ENCODE peak calls at places on chromosomes 4 and X, in six cellular contexts. F is retina; D is stimulated activated CD4-positive, alpha-beta T cell treated with anti-CD3 and anti-CD28 coated beads, Interleukin-4, amount 100 ng/mL, for 4 hours; B is T-helper 1 cell; W is stimulated activated CD8-positive, alpha-beta memory T cell treated with anti-CD3 and anti-CD28 coated beads, Interleukin-15, amount 100 ng/mL, for 24 hours; E is amygdala. J is an unnamed sample.

GRCh38 chr4:76307670-76308014 is 1.1 kb downstream of the STBD1 start:
- DNase-seq in F (no peak), D (no peak), B (no peak), W (no peak), E (no peak), J (no peak)

GRCh38 chr4:37793562-37793961 is 32.9 kb upstream of the PGM2 start:
- DNase-seq in F (no peak), D (no peak), B (no peak), W (no peak), E (no peak), J (no peak)

GRCh38 chr4:125368684-125369083 is 53.9 kb downstream of the FAT4 start:
- DNase-seq in F (no peak), D (no peak), B (no peak), W (no peak), E (no peak), J (no peak)

GRCh38 chr4:147984065-147984777 is 252.3 kb downstream of the ARHGAP10 start:
- DNase-seq in F (peak; percentile 40), D (no peak), B (no peak), W (no peak), E (peak; percentile 9), J (no peak)

GRCh38 chrX:40176256-40176978 is 78.7 kb upstream of the BCOR start:
- DNase-seq in F (peak; percentile 72), D (peak; percentile 77), B (peak; percentile 78), W (no peak), E (no peak), J (peak; percentile 76)

GRCh38 chr4:82569076-82569475 is 7.3 kb upstream of the TMEM150C start:
- DNase-seq in F (no peak), D (no peak), B (no peak), W (no peak), E (no peak), J (no peak)

GRCh38 chr4:96753216-96753615 is 913.3 kb downstream of the PDHA2 start:
- DNase-seq in F (no peak), D (no peak), B (no peak), W (no peak), E (no peak), J (no peak)

GRCh38 chrX:122626871-122627270 is 557.2 kb upstream of the GRIA3 start:
- DNase-seq in F (no peak), D (no peak), B (no peak), W (no peak), E (no peak), J (no peak)

GRCh38 chrX:15674514-15674898 is 9.9 kb upstream of the CLTRN start:
- DNase-seq in F (no peak), D (peak; percentile 65), B (peak; percentile 70), W (peak; percentile 45), E (no peak), J (peak; percentile 99)

GRCh38 chr4:56937262-56937661 is 29.6 kb downstream of the REST start:
- DNase-seq in F (no peak), D (no peak), B (no peak), W (no peak), E (no peak), J (no peak)

GRCh38 chrX:44585866-44586265 is 43.2 kb upstream of the FUNDC1 start:
- DNase-seq in F (no peak), D (no peak), B (no peak), W (no peak), E (no peak), J (no peak)

GRCh38 chr4:88823058-88823919 is 125.7 kb upstream of the NAP1L5 start:
- DNase-seq in F (peak; percentile 87), D (peak; percentile 39), B (peak; percentile 59), W (no peak), E (peak; percentile 81), J (peak; percentile 93)

GRCh38 chr4:82097504-82097903 is 276.3 kb downstream of the HNRNPD start:
- DNase-seq in F (no peak), D (no peak), B (no peak), W (no peak), E (no peak), J (no peak)

J was measured in right atrium auricular region.